ENCODE peak calls at places on chromosomes 6 and 20, in seven cellular contexts. Q is stimulated activated CD4-positive, alpha-beta T cell treated with anti-CD3 and anti-CD28 coated beads, Interleukin-4, amount 100 ng/mL, for 24 hours; V is naive B cell; X is endothelial cell; Y is A549; J is AG04450; M is RWPE1. N is an unnamed sample.
A peak's percentile ranks its signal among the peaks of the same experiment; 100 is the strongest.

GRCh38 chr6:136532030-136532429 is 18.2 kb downstream of the MAP7 start:
- DNase-seq in V (no peak), Q (no peak), X (no peak), Y (no peak), J (no peak), M (no peak), N (no peak)

GRCh38 chr6:39280247-39280731 is 33.9 kb downstream of the KCNK17 start:
- DNase-seq in Y (peak; percentile 21), M (peak; percentile 82), J (no peak), Q (no peak), X (no peak), V (no peak), N (no peak)

GRCh38 chr6:69871107-69871506 is 4.8 kb downstream of the COL19A1 start:
- DNase-seq in Y (no peak), J (no peak), X (no peak), Q (no peak), V (no peak), M (no peak), N (no peak)

GRCh38 chr20:53750827-53751393 is 157.3 kb upstream of the ZNF217 start:
- DNase-seq in M (no peak), V (no peak), X (no peak), Q (peak; percentile 22), Y (no peak), J (peak; percentile 65), N (peak; percentile 81)

GRCh38 chr6:101400341-101400740 is 6.8 kb downstream of the GRIK2 start:
- DNase-seq in M (no peak), J (no peak), Y (no peak), V (no peak), X (no peak), Q (no peak), N (no peak)

GRCh38 chr6:129497591-129498555 is 212.1 kb downstream of the ARHGAP18 start:
- DNase-seq in V (no peak), X (no peak), J (no peak), M (no peak), Q (no peak), Y (no peak), N (no peak)

GRCh38 chr20:46311719-46312074 is 3.4 kb upstream of the CDH22 start:
- DNase-seq in Y (no peak), J (no peak), V (no peak), Q (no peak), X (no peak), M (no peak), N (no peak)

GRCh38 chr20:23668477-23668951 is 20.3 kb downstream of the CST4 start:
- DNase-seq in M (peak; percentile 82), Y (peak; percentile 84), Q (peak; percentile 39), J (no peak), X (peak; percentile 69), V (peak; percentile 23), N (no peak)

GRCh38 chr20:58906894-58907293 is 54.4 kb downstream of the GNAS start:
- DNase-seq in J (no peak), Q (no peak), V (no peak), Y (no peak), X (no peak), M (peak; percentile 84), N (no peak)

GRCh38 chr6:164344801-164345291 is 930.3 kb downstream of the QKI start:
- DNase-seq in V (no peak), M (no peak), Q (no peak), J (no peak), Y (no peak), X (no peak), N (no peak)

GRCh38 chr20:45034436-45034835 is 66.5 kb downstream of the KCNS1 start:
- DNase-seq in Y (no peak), Q (no peak), J (no peak), M (no peak), V (no peak), X (no peak), N (no peak)

GRCh38 chr20:48648482-48649051 is 179.2 kb downstream of the PREX1 start:
- DNase-seq in Q (no peak), J (no peak), V (no peak), Y (no peak), M (peak; percentile 39), X (no peak), N (no peak)

GRCh38 chr20:63097336-63097831 is 90.6 kb upstream of the BHLHE23 start:
- DNase-seq in Y (no peak), V (no peak), Q (no peak), M (no peak), X (no peak), J (no peak), N (no peak)

GRCh38 chr6:12233693-12234551 is 56.2 kb upstream of the EDN1 start:
- DNase-seq in M (peak; percentile 72), V (peak; percentile 30), X (peak; percentile 12), Y (peak; percentile 27), J (peak; percentile 60), Q (peak; percentile 38), N (peak; percentile 45)

GRCh38 chr6:83958250-83958685 is 75.3 kb upstream of the MRAP2 start:
- DNase-seq in J (peak; percentile 1), X (no peak), Y (no peak), V (no peak), M (no peak), Q (no peak), N (no peak)

GRCh38 chr6:13492357-13492756 is 5.0 kb upstream of the GFOD1 start:
- DNase-seq in J (no peak), V (no peak), X (no peak), M (no peak), Q (no peak), Y (no peak), N (no peak)

GRCh38 chr6:2166717-2167116 is 78.7 kb downstream of the GMDS start:
- DNase-seq in Q (no peak), V (no peak), X (no peak), J (no peak), Y (no peak), M (no peak), N (no peak)

GRCh38 chr6:18835976-18836375 is 448.8 kb downstream of the RNF144B start:
- DNase-seq in M (no peak), Q (no peak), X (no peak), J (no peak), V (no peak), Y (no peak), N (no peak)

GRCh38 chr6:33490621-33491020 is 36.2 kb downstream of the ZBTB9 start:
- DNase-seq in M (no peak), V (no peak), Y (no peak), X (no peak), Q (no peak), J (no peak), N (no peak)

GRCh38 chr6:51657491-51657890 is 429.9 kb downstream of the PKHD1 start:
- DNase-seq in Q (no peak), M (no peak), J (no peak), Y (no peak), V (no peak), X (no peak), N (no peak)

GRCh38 chr20:58308680-58309527 is 611 bp upstream of the RAB22A start:
- DNase-seq in Y (peak; percentile 54), M (peak; percentile 88), J (peak; percentile 11), X (peak; percentile 21), Q (peak; percentile 62), V (peak; percentile 71), N (peak; percentile 20)

GRCh38 chr6:15017251-15017650 is 228.6 kb upstream of the JARID2 start:
- DNase-seq in Q (no peak), J (no peak), Y (no peak), X (no peak), M (no peak), V (no peak), N (no peak)

GRCh38 chr20:57048027-57048869 is 218.2 kb downstream of the BMP7 start:
- DNase-seq in M (peak; percentile 39), J (no peak), X (peak; percentile 61), Y (peak; percentile 88), Q (peak; percentile 5), V (no peak), N (peak; percentile 49)

GRCh38 chr6:48825501-48826317 is 637.3 kb downstream of the MMUT start:
- DNase-seq in Y (no peak), J (no peak), M (no peak), X (no peak), Q (no peak), V (no peak), N (no peak)

GRCh38 chr6:110617057-110617456 is 140.6 kb upstream of the SLC22A16 start:
- DNase-seq in V (no peak), Y (no peak), X (no peak), M (no peak), Q (no peak), J (no peak), N (no peak)

GRCh38 chr6:130143709-130144108 is 79.0 kb downstream of the SAMD3 start:
- DNase-seq in Q (no peak), Y (no peak), X (no peak), J (no peak), V (no peak), M (no peak), N (no peak)

GRCh38 chr6:146770275-146770964 is 171.6 kb downstream of the ADGB start:
- DNase-seq in V (no peak), J (no peak), X (peak; percentile 20), Y (no peak), Q (no peak), M (no peak), N (no peak)

GRCh38 chr20:7665311-7665863 is 274.9 kb downstream of the HAO1 start:
- DNase-seq in V (no peak), X (no peak), M (no peak), Y (no peak), Q (no peak), J (no peak), N (no peak)

GRCh38 chr6:143575440-143575839 is 63.9 kb upstream of the FUCA2 start:
- DNase-seq in V (peak; percentile 51), Y (peak; percentile 73), X (peak; percentile 57), J (peak; percentile 61), M (peak; percentile 82), Q (peak; percentile 67), N (no peak)

GRCh38 chr20:59560588-59561227 is 43.6 kb upstream of the PHACTR3 start:
- DNase-seq in Y (peak; percentile 75), V (no peak), X (no peak), M (peak; percentile 82), Q (no peak), J (no peak), N (no peak)

GRCh38 chr6:156953478-156954146 is 176.4 kb downstream of the ARID1B start:
- DNase-seq in Y (peak; percentile 80), V (peak; percentile 47), J (peak; percentile 92), Q (peak; percentile 27), X (no peak), M (peak; percentile 95), N (peak; percentile 94)

GRCh38 chr6:154805288-154805911 is 72.2 kb downstream of the SCAF8 start:
- DNase-seq in M (peak; percentile 45), J (peak; percentile 32), Q (no peak), Y (peak; percentile 16), V (peak; percentile 29), X (no peak), N (peak; percentile 15)

N was measured in AG09319.